ENCODE peak calls at places on chromosomes 11 and 22, in ten cellular contexts. J, S, R, X, B, K, H, A, W and T are unnamed samples.

GRCh38 chr22:30002861-30003489 is 77.3 kb upstream of the HORMAD2 start:
- DNase-seq in B (no peak), H (no peak), S (no peak), J (no peak), R (no peak), W (no peak), X (no peak), A (no peak), K (no peak), T (no peak)

GRCh38 chr22:31898406-31898805 is 45.9 kb upstream of the YWHAH start:
- DNase-seq in S (no peak), B (no peak), K (no peak), J (peak; percentile 29), R (no peak), X (no peak), H (no peak), A (no peak), W (no peak), T (no peak)

GRCh38 chr11:110490886-110491285 is 61.1 kb downstream of the FDX1 start:
- DNase-seq in J (peak; percentile 85), H (no peak), A (no peak), X (no peak), S (no peak), K (peak; percentile 57), B (no peak), R (peak; percentile 71), W (no peak), T (peak; percentile 79)

GRCh38 chr11:33930317-33931021 is 38.6 kb upstream of the LMO2 start:
- DNase-seq in X (no peak), B (no peak), W (no peak), K (peak; percentile 66), H (no peak), A (no peak), J (peak; percentile 63), S (no peak), R (peak; percentile 20), T (peak; percentile 25)

GRCh38 chr11:2891291-2891690 is 5.7 kb upstream of the CDKN1C start:
- DNase-seq in X (no peak), W (no peak), S (no peak), J (no peak), K (no peak), A (no peak), H (no peak), B (no peak), R (no peak), T (peak; percentile 17)

GRCh38 chr11:65127473-65128181 is 5.5 kb downstream of the MRPL49 start:
- DNase-seq in W (no peak), J (no peak), S (no peak), R (no peak), A (no peak), H (no peak), K (no peak), B (no peak), X (no peak), T (no peak)

GRCh38 chr11:61132646-61133045 is 28.6 kb downstream of the VPS37C start:
- DNase-seq in S (no peak), A (no peak), R (no peak), H (no peak), K (no peak), W (no peak), J (no peak), B (no peak), X (peak; percentile 71), T (no peak)

GRCh38 chr11:43511959-43512358 is 153.2 kb downstream of the TTC17 start:
- DNase-seq in W (no peak), B (no peak), K (no peak), S (no peak), H (no peak), A (no peak), R (no peak), X (no peak), J (no peak), T (no peak)

GRCh38 chr11:60785806-60786361 is 751 bp downstream of the MS4A10 start:
- DNase-seq in H (no peak), X (peak; percentile 50), W (peak; percentile 7), J (no peak), R (peak; percentile 69), S (no peak), A (no peak), K (no peak), B (no peak), T (peak; percentile 82)

GRCh38 chr11:75238595-75239245 is 1.9 kb upstream of the TPBGL start:
- DNase-seq in B (no peak), J (no peak), H (no peak), X (no peak), W (no peak), R (no peak), A (no peak), S (no peak), K (no peak), T (no peak)

GRCh38 chr11:101166038-101166437 is 36.4 kb upstream of the PGR start:
- DNase-seq in S (no peak), R (no peak), J (no peak), W (no peak), X (no peak), H (no peak), A (no peak), K (no peak), B (no peak), T (no peak)

GRCh38 chr22:44002324-44002723 is 21.8 kb upstream of the PARVB start:
- DNase-seq in W (peak; percentile 20), S (no peak), J (no peak), B (no peak), X (no peak), K (no peak), R (no peak), A (no peak), H (no peak), T (no peak)